ENCODE peak calls at places on chromosomes 11 and 22, in nine cellular contexts. L, D, W, Z, P, I, E, R and S are unnamed samples.

GRCh38 chr11:10348650-10349280 is 43.9 kb downstream of the ADM start:
- DNase-seq in Z (no peak), D (no peak), R (no peak), L (no peak), I (peak; percentile 77), E (peak; percentile 67), W (no peak), P (no peak), S (no peak)

GRCh38 chr22:42172385-42173172 is 42.0 kb upstream of the CYP2D6 start:
- DNase-seq in W (peak; percentile 74), R (no peak), L (no peak), Z (no peak), P (no peak), E (peak; percentile 61), D (no peak), I (no peak), S (no peak)

GRCh38 chr11:78893996-78894395 is 319.3 kb upstream of the NARS2 start:
- DNase-seq in L (peak; percentile 24), P (no peak), D (no peak), I (no peak), Z (no peak), E (no peak), R (no peak), W (no peak), S (no peak)

GRCh38 chr11:67352546-67353316 is 615 bp downstream of the POLD4 start:
- DNase-seq in Z (peak; percentile 90), I (peak; percentile 67), W (peak; percentile 72), L (no peak), D (no peak), P (no peak), E (peak; percentile 41), R (no peak), S (no peak)

GRCh38 chr11:110857885-110858555 is 145.8 kb upstream of the ARHGAP20 start:
- DNase-seq in D (no peak), R (no peak), Z (no peak), I (no peak), P (no peak), W (peak; percentile 39), E (peak; percentile 60), L (no peak), S (no peak)

GRCh38 chr11:14932447-14932846 is 39.7 kb downstream of the CALCA start:
- DNase-seq in L (no peak), Z (no peak), E (no peak), D (no peak), R (no peak), I (no peak), W (no peak), P (no peak), S (no peak)

GRCh38 chr22:20131856-20132685 is 467 bp downstream of the ZDHHC8 start:
- DNase-seq in Z (no peak), L (no peak), D (no peak), E (no peak), P (no peak), I (no peak), R (no peak), W (peak; percentile 31), S (no peak)

GRCh38 chr11:65493367-65494176 is 5.3 kb upstream of the MALAT1 start:
- DNase-seq in W (peak; percentile 83), L (no peak), R (peak; percentile 95), Z (peak; percentile 87), I (peak; percentile 97), D (peak; percentile 94), P (peak; percentile 60), E (peak; percentile 99), S (peak; percentile 65)

GRCh38 chr11:128587415-128587814 is at the start of gene ETS1:
- DNase-seq in E (peak; percentile 32), R (no peak), I (no peak), Z (no peak), W (no peak), L (peak; percentile 21), P (no peak), D (no peak), S (no peak)

GRCh38 chr22:47574551-47574950 is 812.1 kb downstream of the TBC1D22A start:
- DNase-seq in D (no peak), P (no peak), W (no peak), L (no peak), I (no peak), E (no peak), Z (no peak), R (no peak), S (no peak)

GRCh38 chr22:38012604-38013072 is 28.3 kb upstream of the SOX10 start:
- DNase-seq in R (no peak), L (no peak), W (no peak), Z (no peak), E (peak; percentile 82), P (no peak), I (no peak), D (no peak), S (no peak)

GRCh38 chr11:25983280-25983679 is 348.6 kb upstream of the ANO3 start:
- DNase-seq in L (no peak), P (no peak), W (no peak), E (no peak), I (no peak), Z (no peak), R (no peak), D (no peak), S (no peak)

GRCh38 chr11:25981998-25982397 is 349.9 kb upstream of the ANO3 start:
- DNase-seq in R (no peak), Z (no peak), L (peak; percentile 53), P (no peak), E (peak; percentile 90), W (no peak), D (no peak), I (no peak), S (no peak)
- TF ChIP-seq CTCF in R (peak; percentile 74), Z (peak; percentile 57), L (peak; percentile 53), P (peak; percentile 74), E (peak; percentile 44), W (peak; percentile 49), D (no peak), I (peak; percentile 73), S (peak; percentile 87)

DNA sequence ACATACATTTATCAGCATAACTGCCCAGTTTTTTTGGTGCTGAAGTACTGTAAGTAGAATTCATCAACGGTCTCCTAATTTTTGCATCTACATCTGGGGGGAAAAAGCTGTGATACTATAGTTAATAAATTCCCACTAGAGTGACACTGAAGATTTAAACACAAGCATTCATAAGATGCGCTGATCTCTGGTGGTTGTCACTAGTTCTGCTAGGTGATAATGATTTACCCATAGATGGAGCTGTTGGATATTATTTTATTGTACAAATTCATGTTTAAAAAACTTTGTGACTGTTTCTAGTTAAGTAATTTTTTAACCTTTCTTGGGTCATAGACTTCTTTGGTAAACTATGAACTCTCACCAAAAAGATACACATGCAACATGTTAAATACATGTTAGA is 106.6 kb downstream of the EMSY start:
- DNase-seq in D (no peak), P (no peak), R (no peak), I (no peak), W (no peak), Z (no peak), E (peak; percentile 43), L (no peak), S (no peak)
- TF ChIP-seq CTCF in D (peak; percentile 31), P (peak; percentile 23), R (peak; percentile 47), I (peak; percentile 56), W (peak; percentile 16), Z (no peak), E (peak; percentile 11), L (no peak), S (peak; percentile 87)

DNA sequence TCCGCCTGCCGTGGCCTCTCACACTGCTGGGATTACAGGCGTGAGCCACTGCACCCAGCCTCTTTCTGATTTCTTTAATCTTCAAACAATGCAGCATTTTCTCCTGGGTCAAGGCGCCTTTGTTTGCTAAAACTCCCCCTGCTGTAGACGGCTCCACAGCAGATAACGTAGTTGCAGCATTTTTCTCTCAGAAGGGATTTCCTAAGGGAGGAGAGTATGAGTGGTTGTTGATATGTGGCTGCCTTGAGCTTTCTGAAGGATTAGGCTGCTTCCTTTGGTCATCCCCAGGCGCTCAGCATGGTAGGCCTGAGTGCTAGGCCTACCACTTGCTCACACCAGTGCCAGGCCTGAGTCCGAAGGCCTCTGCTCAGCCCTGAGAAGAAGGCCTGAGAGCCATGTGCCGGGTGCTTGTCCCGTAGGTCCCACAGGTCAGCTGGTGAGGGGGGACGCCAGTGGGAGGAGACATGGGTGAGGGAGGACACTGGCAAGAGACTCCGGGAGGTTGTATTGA is 18.1 kb downstream of the SMARCB1 start:
- DNase-seq in E (no peak), L (no peak), W (no peak), D (no peak), P (no peak), I (no peak), R (no peak), Z (peak; percentile 39), S (peak; percentile 81)
- TF ChIP-seq CTCF in E (no peak), L (peak; percentile 22), W (no peak), D (no peak), P (no peak), I (no peak), R (no peak), Z (no peak), S (no peak)

DNA sequence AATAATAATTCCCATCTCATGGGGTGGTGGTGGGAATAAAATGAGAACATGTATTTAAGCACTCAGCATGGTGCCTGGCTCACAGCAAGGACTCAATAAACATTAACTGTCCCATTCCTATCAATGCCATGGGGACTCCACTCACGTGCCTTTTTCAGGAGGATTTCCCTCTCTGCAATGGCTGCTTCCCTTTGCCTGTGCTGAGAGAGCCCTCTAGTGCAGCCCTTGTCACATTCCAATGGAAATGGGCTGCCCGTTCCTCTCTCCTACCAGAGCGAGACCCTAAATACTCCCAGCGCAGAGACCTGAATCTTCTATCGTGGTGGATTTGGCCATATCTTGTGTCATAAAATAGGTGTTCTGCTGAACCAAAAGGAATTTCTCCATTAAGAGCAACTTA is 621.5 kb upstream of the B3GAT1 start:
- DNase-seq in R (no peak), E (no peak), I (no peak), D (no peak), Z (no peak), P (no peak), L (peak; percentile 80), W (no peak), S (no peak)
- TF ChIP-seq CTCF in R (peak; percentile 44), E (no peak), I (no peak), D (peak; percentile 34), Z (no peak), P (peak; percentile 77), L (no peak), W (no peak), S (peak; percentile 83)

GRCh38 chr11:911890-912219 is 1.2 kb upstream of the CHID1 start:
- DNase-seq in I (no peak), P (no peak), E (no peak), D (no peak), Z (no peak), L (no peak), R (no peak), W (no peak), S (no peak)

GRCh38 chr11:912266-912665 is 1.7 kb upstream of the CHID1 start:
- DNase-seq in Z (no peak), W (no peak), L (no peak), P (no peak), E (no peak), D (no peak), R (no peak), I (no peak), S (no peak)

GRCh38 chr11:910589-911030 is at the start of gene CHID1:
- DNase-seq in D (peak; percentile 51), R (peak; percentile 80), Z (peak; percentile 96), L (peak; percentile 92), W (peak; percentile 91), P (peak; percentile 89), I (peak; percentile 66), E (peak; percentile 73), S (no peak)

GRCh38 chr11:910044-910588 is 494 bp downstream of the CHID1 start:
- DNase-seq in L (peak; percentile 39), E (no peak), D (no peak), P (no peak), Z (no peak), W (no peak), R (no peak), I (no peak), S (no peak)

GRCh38 chr11:911031-911889 is 650 bp upstream of the CHID1 start:
- DNase-seq in P (peak; percentile 64), L (peak; percentile 58), R (peak; percentile 69), Z (peak; percentile 86), D (no peak), E (peak; percentile 74), I (peak; percentile 61), W (peak; percentile 47), S (no peak)
- TF ChIP-seq CTCF in P (no peak), L (no peak), R (no peak), Z (no peak), D (no peak), E (no peak), I (no peak), W (no peak), S (no peak)